ENCODE peak calls at places on chromosomes 7 and 10, in five cellular contexts. One of them, this sample, is unnamed.

GRCh38 chr7:918441-919113 is 35.9 kb downstream of the ADAP1 start:
- DNase-seq in KG1: no peak
- DNase-seq in HT1080: no peak
- DNase-seq in GM12865: no peak
- DNase-seq in stimulated activated CD8-positive, alpha-beta memory T cell treated with anti-CD3 and anti-CD28 coated beads, Interleukin-15, amount 100 ng/mL, for 24 hours: no peak
- DNase-seq in this sample: no peak

GRCh38 chr7:120876922-120877321 is 19.0 kb upstream of the TSPAN12 start:
- DNase-seq in KG1: no peak
- DNase-seq in HT1080: no peak
- DNase-seq in GM12865: no peak
- DNase-seq in stimulated activated CD8-positive, alpha-beta memory T cell treated with anti-CD3 and anti-CD28 coated beads, Interleukin-15, amount 100 ng/mL, for 24 hours: no peak
- DNase-seq in this sample: no peak

GRCh38 chr10:31630866-31631567 is 297.6 kb downstream of the ARHGAP12 start:
- DNase-seq in KG1: no peak
- DNase-seq in HT1080: no peak
- DNase-seq in GM12865: peak; percentile 67
- DNase-seq in stimulated activated CD8-positive, alpha-beta memory T cell treated with anti-CD3 and anti-CD28 coated beads, Interleukin-15, amount 100 ng/mL, for 24 hours: no peak
- DNase-seq in this sample: no peak

GRCh38 chr7:65251851-65252620 is 121.6 kb upstream of the ZNF92 start:
- DNase-seq in KG1: no peak
- DNase-seq in HT1080: peak; percentile 28
- DNase-seq in GM12865: peak; percentile 64
- DNase-seq in stimulated activated CD8-positive, alpha-beta memory T cell treated with anti-CD3 and anti-CD28 coated beads, Interleukin-15, amount 100 ng/mL, for 24 hours: no peak
- DNase-seq in this sample: peak; percentile 93

GRCh38 chr7:145216876-145217275 is 381.0 kb upstream of the TPK1 start:
- DNase-seq in KG1: no peak
- DNase-seq in HT1080: peak; percentile 5
- DNase-seq in GM12865: no peak
- DNase-seq in stimulated activated CD8-positive, alpha-beta memory T cell treated with anti-CD3 and anti-CD28 coated beads, Interleukin-15, amount 100 ng/mL, for 24 hours: no peak
- DNase-seq in this sample: no peak

GRCh38 chr7:138900040-138900828 is 81.0 kb downstream of the KIAA1549 start:
- DNase-seq in KG1: no peak
- DNase-seq in HT1080: peak; percentile 75
- DNase-seq in GM12865: no peak
- DNase-seq in stimulated activated CD8-positive, alpha-beta memory T cell treated with anti-CD3 and anti-CD28 coated beads, Interleukin-15, amount 100 ng/mL, for 24 hours: no peak
- DNase-seq in this sample: no peak

GRCh38 chr10:103553743-103554487 is 60.4 kb downstream of the NEURL1 start:
- DNase-seq in KG1: no peak
- DNase-seq in HT1080: no peak
- DNase-seq in GM12865: no peak
- DNase-seq in stimulated activated CD8-positive, alpha-beta memory T cell treated with anti-CD3 and anti-CD28 coated beads, Interleukin-15, amount 100 ng/mL, for 24 hours: no peak
- DNase-seq in this sample: no peak

GRCh38 chr10:21292763-21293517 is 232.5 kb downstream of the SKIDA1 start:
- DNase-seq in KG1: no peak
- DNase-seq in HT1080: peak; percentile 94
- DNase-seq in GM12865: no peak
- DNase-seq in stimulated activated CD8-positive, alpha-beta memory T cell treated with anti-CD3 and anti-CD28 coated beads, Interleukin-15, amount 100 ng/mL, for 24 hours: no peak
- DNase-seq in this sample: no peak

GRCh38 chr10:17214991-17215781 is 12.9 kb upstream of the VIM start:
- DNase-seq in KG1: peak; percentile 9
- DNase-seq in HT1080: peak; percentile 87
- DNase-seq in GM12865: no peak
- DNase-seq in stimulated activated CD8-positive, alpha-beta memory T cell treated with anti-CD3 and anti-CD28 coated beads, Interleukin-15, amount 100 ng/mL, for 24 hours: no peak
- DNase-seq in this sample: no peak

GRCh38 chr7:19538036-19538435 is 170.8 kb downstream of the POLR1F start:
- DNase-seq in KG1: no peak
- DNase-seq in HT1080: peak; percentile 40
- DNase-seq in GM12865: no peak
- DNase-seq in stimulated activated CD8-positive, alpha-beta memory T cell treated with anti-CD3 and anti-CD28 coated beads, Interleukin-15, amount 100 ng/mL, for 24 hours: no peak
- DNase-seq in this sample: no peak

GRCh38 chr10:119776536-119776935 is 50.7 kb downstream of the INPP5F start:
- DNase-seq in KG1: no peak
- DNase-seq in HT1080: peak; percentile 56
- DNase-seq in GM12865: no peak
- DNase-seq in stimulated activated CD8-positive, alpha-beta memory T cell treated with anti-CD3 and anti-CD28 coated beads, Interleukin-15, amount 100 ng/mL, for 24 hours: no peak
- DNase-seq in this sample: no peak

GRCh38 chr7:121447939-121448338 is 51.8 kb upstream of the FAM3C start:
- DNase-seq in KG1: no peak
- DNase-seq in HT1080: no peak
- DNase-seq in GM12865: no peak
- DNase-seq in stimulated activated CD8-positive, alpha-beta memory T cell treated with anti-CD3 and anti-CD28 coated beads, Interleukin-15, amount 100 ng/mL, for 24 hours: no peak
- DNase-seq in this sample: no peak

GRCh38 chr10:88934900-88935672 is 17.5 kb downstream of the ACTA2 start:
- DNase-seq in KG1: peak; percentile 34
- DNase-seq in HT1080: peak; percentile 72
- DNase-seq in GM12865: peak; percentile 92
- DNase-seq in stimulated activated CD8-positive, alpha-beta memory T cell treated with anti-CD3 and anti-CD28 coated beads, Interleukin-15, amount 100 ng/mL, for 24 hours: peak; percentile 27
- DNase-seq in this sample: peak; percentile 83

GRCh38 chr10:42952358-42952757 is 124.5 kb upstream of the RET start:
- DNase-seq in KG1: no peak
- DNase-seq in HT1080: peak; percentile 15
- DNase-seq in GM12865: no peak
- DNase-seq in stimulated activated CD8-positive, alpha-beta memory T cell treated with anti-CD3 and anti-CD28 coated beads, Interleukin-15, amount 100 ng/mL, for 24 hours: no peak
- DNase-seq in this sample: no peak

GRCh38 chr10:47412177-47412730 is 28.2 kb upstream of the ZNF488 start:
- DNase-seq in KG1: no peak
- DNase-seq in HT1080: no peak
- DNase-seq in GM12865: no peak
- DNase-seq in stimulated activated CD8-positive, alpha-beta memory T cell treated with anti-CD3 and anti-CD28 coated beads, Interleukin-15, amount 100 ng/mL, for 24 hours: no peak
- DNase-seq in this sample: no peak

GRCh38 chr10:72333111-72334012 is 21.4 kb downstream of the DNAJB12 start:
- DNase-seq in KG1: no peak
- DNase-seq in HT1080: no peak
- DNase-seq in GM12865: no peak
- DNase-seq in stimulated activated CD8-positive, alpha-beta memory T cell treated with anti-CD3 and anti-CD28 coated beads, Interleukin-15, amount 100 ng/mL, for 24 hours: no peak
- DNase-seq in this sample: no peak

GRCh38 chr10:44300666-44301649 is 83.9 kb downstream of the CXCL12 start:
- DNase-seq in KG1: no peak
- DNase-seq in HT1080: peak; percentile 94
- DNase-seq in GM12865: peak; percentile 82
- DNase-seq in stimulated activated CD8-positive, alpha-beta memory T cell treated with anti-CD3 and anti-CD28 coated beads, Interleukin-15, amount 100 ng/mL, for 24 hours: no peak
- DNase-seq in this sample: no peak

GRCh38 chr7:630539-630938 is 96.0 kb upstream of the DNAAF5 start:
- DNase-seq in KG1: no peak
- DNase-seq in HT1080: no peak
- DNase-seq in GM12865: no peak
- DNase-seq in stimulated activated CD8-positive, alpha-beta memory T cell treated with anti-CD3 and anti-CD28 coated beads, Interleukin-15, amount 100 ng/mL, for 24 hours: no peak
- DNase-seq in this sample: no peak

GRCh38 chr7:120280743-120281142 is 7.8 kb downstream of the KCND2 start:
- DNase-seq in KG1: no peak
- DNase-seq in HT1080: no peak
- DNase-seq in GM12865: no peak
- DNase-seq in stimulated activated CD8-positive, alpha-beta memory T cell treated with anti-CD3 and anti-CD28 coated beads, Interleukin-15, amount 100 ng/mL, for 24 hours: no peak
- DNase-seq in this sample: no peak

GRCh38 chr10:79234391-79235318 is 112.6 kb upstream of the PPIF start:
- DNase-seq in KG1: no peak
- DNase-seq in HT1080: no peak
- DNase-seq in GM12865: no peak
- DNase-seq in stimulated activated CD8-positive, alpha-beta memory T cell treated with anti-CD3 and anti-CD28 coated beads, Interleukin-15, amount 100 ng/mL, for 24 hours: no peak
- DNase-seq in this sample: no peak

GRCh38 chr10:61891911-61892310 is 9.6 kb upstream of the ARID5B start:
- DNase-seq in KG1: no peak
- DNase-seq in HT1080: no peak
- DNase-seq in GM12865: no peak
- DNase-seq in stimulated activated CD8-positive, alpha-beta memory T cell treated with anti-CD3 and anti-CD28 coated beads, Interleukin-15, amount 100 ng/mL, for 24 hours: no peak
- DNase-seq in this sample: no peak

GRCh38 chr10:131829156-131829930 is 71.5 kb upstream of the PPP2R2D start:
- DNase-seq in KG1: no peak
- DNase-seq in HT1080: no peak
- DNase-seq in GM12865: no peak
- DNase-seq in stimulated activated CD8-positive, alpha-beta memory T cell treated with anti-CD3 and anti-CD28 coated beads, Interleukin-15, amount 100 ng/mL, for 24 hours: no peak
- DNase-seq in this sample: no peak

GRCh38 chr10:38008006-38008405 is 2.5 kb upstream of the ZNF33A start:
- DNase-seq in KG1: no peak
- DNase-seq in HT1080: no peak
- DNase-seq in GM12865: no peak
- DNase-seq in stimulated activated CD8-positive, alpha-beta memory T cell treated with anti-CD3 and anti-CD28 coated beads, Interleukin-15, amount 100 ng/mL, for 24 hours: no peak
- DNase-seq in this sample: no peak

GRCh38 chr7:30791126-30791525 is 19.9 kb downstream of the MINDY4 start:
- DNase-seq in KG1: no peak
- DNase-seq in HT1080: no peak
- DNase-seq in GM12865: no peak
- DNase-seq in stimulated activated CD8-positive, alpha-beta memory T cell treated with anti-CD3 and anti-CD28 coated beads, Interleukin-15, amount 100 ng/mL, for 24 hours: no peak
- DNase-seq in this sample: no peak

GRCh38 chr7:96921231-96921630 is 84.1 kb upstream of the DLX6 start:
- DNase-seq in KG1: no peak
- DNase-seq in HT1080: no peak
- DNase-seq in GM12865: no peak
- DNase-seq in stimulated activated CD8-positive, alpha-beta memory T cell treated with anti-CD3 and anti-CD28 coated beads, Interleukin-15, amount 100 ng/mL, for 24 hours: no peak
- DNase-seq in this sample: no peak

GRCh38 chr10:71729023-71729649 is 9.6 kb upstream of the C10orf105 start:
- DNase-seq in KG1: peak; percentile 47
- DNase-seq in HT1080: no peak
- DNase-seq in GM12865: no peak
- DNase-seq in stimulated activated CD8-positive, alpha-beta memory T cell treated with anti-CD3 and anti-CD28 coated beads, Interleukin-15, amount 100 ng/mL, for 24 hours: no peak
- DNase-seq in this sample: peak; percentile 28

GRCh38 chr10:31697271-31698168 is 231.1 kb downstream of the ARHGAP12 start:
- DNase-seq in KG1: no peak
- DNase-seq in HT1080: peak; percentile 18
- DNase-seq in GM12865: no peak
- DNase-seq in stimulated activated CD8-positive, alpha-beta memory T cell treated with anti-CD3 and anti-CD28 coated beads, Interleukin-15, amount 100 ng/mL, for 24 hours: no peak
- DNase-seq in this sample: no peak

GRCh38 chr10:120456626-120457430 is at the start of gene PLPP4:
- DNase-seq in KG1: no peak
- DNase-seq in HT1080: peak; percentile 71
- DNase-seq in GM12865: no peak
- DNase-seq in stimulated activated CD8-positive, alpha-beta memory T cell treated with anti-CD3 and anti-CD28 coated beads, Interleukin-15, amount 100 ng/mL, for 24 hours: no peak
- DNase-seq in this sample: no peak

GRCh38 chr7:40544932-40545331 is 410.1 kb downstream of the SUGCT start:
- DNase-seq in KG1: no peak
- DNase-seq in HT1080: no peak
- DNase-seq in GM12865: no peak
- DNase-seq in stimulated activated CD8-positive, alpha-beta memory T cell treated with anti-CD3 and anti-CD28 coated beads, Interleukin-15, amount 100 ng/mL, for 24 hours: no peak
- DNase-seq in this sample: no peak

GRCh38 chr10:14386202-14386593 is 55.5 kb upstream of the FRMD4A start:
- DNase-seq in KG1: no peak
- DNase-seq in HT1080: peak; percentile 78
- DNase-seq in GM12865: peak; percentile 60
- DNase-seq in stimulated activated CD8-positive, alpha-beta memory T cell treated with anti-CD3 and anti-CD28 coated beads, Interleukin-15, amount 100 ng/mL, for 24 hours: no peak
- DNase-seq in this sample: no peak

GRCh38 chr10:4663162-4663992 is 162.6 kb upstream of the AKR1E2 start:
- DNase-seq in KG1: no peak
- DNase-seq in HT1080: peak; percentile 98
- DNase-seq in GM12865: peak; percentile 26
- DNase-seq in stimulated activated CD8-positive, alpha-beta memory T cell treated with anti-CD3 and anti-CD28 coated beads, Interleukin-15, amount 100 ng/mL, for 24 hours: no peak
- DNase-seq in this sample: peak; percentile 3

GRCh38 chr10:73867126-73867807 is 7.1 kb downstream of the CAMK2G start:
- DNase-seq in KG1: no peak
- DNase-seq in HT1080: no peak
- DNase-seq in GM12865: no peak
- DNase-seq in stimulated activated CD8-positive, alpha-beta memory T cell treated with anti-CD3 and anti-CD28 coated beads, Interleukin-15, amount 100 ng/mL, for 24 hours: no peak
- DNase-seq in this sample: no peak

This sample was measured in OCI-LY7.